ENCODE peak calls at places on chromosomes 3 and 15, in nine cellular contexts. J, N, U, C, H, V, D, A and S are unnamed samples.

GRCh38 chr3:125134952-125135351 is 77.6 kb downstream of the SLC12A8 start:
- DNase-seq in C (no peak), D (no peak), A (no peak), J (no peak), H (no peak), U (no peak), V (no peak), N (no peak), S (no peak)

GRCh38 chr3:25007974-25008658 is 419.9 kb upstream of the RARB start:
- DNase-seq in C (no peak), A (peak), U (no peak), D (no peak), N (no peak), J (no peak), V (no peak), H (no peak), S (no peak)

GRCh38 chr3:56254835-56255234 is 213.4 kb downstream of the ERC2 start:
- DNase-seq in N (no peak), H (no peak), U (no peak), V (no peak), D (no peak), J (no peak), C (no peak), A (no peak), S (no peak)

GRCh38 chr15:70044168-70044567 is 53.5 kb downstream of the TLE3 start:
- DNase-seq in H (peak), A (no peak), U (no peak), V (no peak), D (no peak), C (no peak), N (no peak), J (no peak), S (no peak)

GRCh38 chr3:127678315-127678599 is 5.5 kb downstream of the ABTB1 start:
- DNase-seq in C (no peak), D (no peak), N (no peak), H (no peak), U (no peak), A (no peak), V (no peak), J (no peak), S (no peak)

GRCh38 chr3:27253831-27254230 is 115.4 kb downstream of the NEK10 start:
- DNase-seq in C (peak), V (peak), H (no peak), J (no peak), A (peak), U (no peak), D (no peak), N (no peak), S (no peak)

GRCh38 chr15:90000175-90000923 is 775 bp upstream of the ZNF710 start:
- DNase-seq in H (peak), J (peak), N (no peak), V (no peak), C (no peak), U (no peak), A (peak), D (no peak), S (peak)

GRCh38 chr3:30567139-30567753 is 39.2 kb upstream of the TGFBR2 start:
- DNase-seq in U (no peak), N (no peak), A (no peak), H (no peak), C (no peak), V (no peak), J (no peak), D (no peak), S (no peak)

GRCh38 chr15:65962187-65962586 is 92.9 kb downstream of the RAB11A start:
- DNase-seq in D (no peak), H (no peak), U (no peak), C (no peak), A (no peak), N (no peak), V (no peak), J (no peak), S (no peak)

GRCh38 chr3:171028025-171028778 is 1.7 kb upstream of the SLC2A2 start:
- DNase-seq in V (peak), J (no peak), D (no peak), A (peak), C (peak), N (no peak), U (no peak), H (peak), S (no peak)